ENCODE peak calls at places on chromosome X, in four cellular contexts. One of them, this sample, is unnamed.
A peak's percentile ranks its signal among the peaks of the same experiment; 100 is the strongest.

GRCh38 chrX:143648705-143649104 is 12.8 kb upstream of the SLITRK4 start:
- DNase-seq in AG09319: no peak
- DNase-seq in WTC11: no peak
- DNase-seq in psoas muscle: no peak
- DNase-seq in this sample: no peak

GRCh38 chrX:68196939-68197791 is 236.1 kb downstream of the OPHN1 start:
- DNase-seq in psoas muscle: no peak
- DNase-seq in WTC11: peak; percentile 16
- DNase-seq in AG09319: peak; percentile 12
- DNase-seq in this sample: no peak

GRCh38 chrX:70694339-70695122 is 214.0 kb downstream of the TEX11 start:
- DNase-seq in AG09319: no peak
- DNase-seq in WTC11: no peak
- DNase-seq in psoas muscle: no peak
- DNase-seq in this sample: no peak

GRCh38 chrX:141668371-141668770 is 30.2 kb downstream of the SPANXD start:
- DNase-seq in AG09319: no peak
- DNase-seq in psoas muscle: no peak
- DNase-seq in WTC11: no peak
- DNase-seq in this sample: no peak

GRCh38 chrX:85963736-85964135 is 83.6 kb downstream of the CHM start:
- DNase-seq in psoas muscle: no peak
- DNase-seq in AG09319: peak; percentile 23
- DNase-seq in WTC11: no peak
- DNase-seq in this sample: no peak

GRCh38 chrX:136250191-136251041 is 784 bp downstream of the MAP7D3 start:
- DNase-seq in AG09319: no peak
- DNase-seq in WTC11: no peak
- DNase-seq in psoas muscle: no peak
- DNase-seq in this sample: no peak

GRCh38 chrX:54045563-54046228 is 1.4 kb upstream of the PHF8 start:
- DNase-seq in WTC11: no peak
- DNase-seq in AG09319: no peak
- DNase-seq in psoas muscle: no peak
- DNase-seq in this sample: no peak

GRCh38 chrX:118325453-118325852 is 20.5 kb upstream of the WDR44 start:
- DNase-seq in psoas muscle: no peak
- DNase-seq in WTC11: no peak
- DNase-seq in AG09319: no peak
- DNase-seq in this sample: no peak

GRCh38 chrX:151679798-151680427 is 15.3 kb upstream of the PRRG3 start:
- DNase-seq in psoas muscle: no peak
- DNase-seq in AG09319: no peak
- DNase-seq in WTC11: no peak
- DNase-seq in this sample: no peak

GRCh38 chrX:45806410-45807121 is 605.9 kb upstream of the DIPK2B start:
- DNase-seq in AG09319: peak; percentile 75
- DNase-seq in WTC11: no peak
- DNase-seq in psoas muscle: no peak
- DNase-seq in this sample: no peak

GRCh38 chrX:9456250-9457074 is 8.4 kb upstream of the TBL1X start:
- DNase-seq in AG09319: no peak
- DNase-seq in psoas muscle: no peak
- DNase-seq in WTC11: no peak
- DNase-seq in this sample: no peak

GRCh38 chrX:70025464-70025863 is 24.3 kb downstream of the AWAT2 start:
- DNase-seq in WTC11: no peak
- DNase-seq in psoas muscle: no peak
- DNase-seq in AG09319: no peak
- DNase-seq in this sample: no peak

GRCh38 chrX:2188316-2188715 is 312.5 kb downstream of the DHRSX start:
- DNase-seq in psoas muscle: no peak
- DNase-seq in WTC11: no peak
- DNase-seq in AG09319: no peak
- DNase-seq in this sample: no peak

GRCh38 chrX:56120242-56120641 is 111.9 kb upstream of the KLF8 start:
- DNase-seq in psoas muscle: no peak
- DNase-seq in WTC11: no peak
- DNase-seq in AG09319: no peak
- DNase-seq in this sample: no peak

GRCh38 chrX:135973025-135973547 is 702 bp downstream of the MMGT1 start:
- DNase-seq in AG09319: no peak
- DNase-seq in psoas muscle: no peak
- DNase-seq in WTC11: no peak
- DNase-seq in this sample: no peak

GRCh38 chrX:129540725-129541184 is 696 bp downstream of the OCRL start:
- DNase-seq in psoas muscle: peak; percentile 51
- DNase-seq in WTC11: peak; percentile 12
- DNase-seq in AG09319: no peak
- DNase-seq in this sample: no peak

GRCh38 chrX:107712231-107713204 is 63.1 kb downstream of the TSC22D3 start:
- DNase-seq in psoas muscle: peak; percentile 54
- DNase-seq in WTC11: no peak
- DNase-seq in AG09319: no peak
- DNase-seq in this sample: no peak

GRCh38 chrX:79601336-79602131 is 234.4 kb upstream of the ITM2A start:
- DNase-seq in psoas muscle: no peak
- DNase-seq in AG09319: no peak
- DNase-seq in WTC11: no peak
- DNase-seq in this sample: no peak

DNA sequence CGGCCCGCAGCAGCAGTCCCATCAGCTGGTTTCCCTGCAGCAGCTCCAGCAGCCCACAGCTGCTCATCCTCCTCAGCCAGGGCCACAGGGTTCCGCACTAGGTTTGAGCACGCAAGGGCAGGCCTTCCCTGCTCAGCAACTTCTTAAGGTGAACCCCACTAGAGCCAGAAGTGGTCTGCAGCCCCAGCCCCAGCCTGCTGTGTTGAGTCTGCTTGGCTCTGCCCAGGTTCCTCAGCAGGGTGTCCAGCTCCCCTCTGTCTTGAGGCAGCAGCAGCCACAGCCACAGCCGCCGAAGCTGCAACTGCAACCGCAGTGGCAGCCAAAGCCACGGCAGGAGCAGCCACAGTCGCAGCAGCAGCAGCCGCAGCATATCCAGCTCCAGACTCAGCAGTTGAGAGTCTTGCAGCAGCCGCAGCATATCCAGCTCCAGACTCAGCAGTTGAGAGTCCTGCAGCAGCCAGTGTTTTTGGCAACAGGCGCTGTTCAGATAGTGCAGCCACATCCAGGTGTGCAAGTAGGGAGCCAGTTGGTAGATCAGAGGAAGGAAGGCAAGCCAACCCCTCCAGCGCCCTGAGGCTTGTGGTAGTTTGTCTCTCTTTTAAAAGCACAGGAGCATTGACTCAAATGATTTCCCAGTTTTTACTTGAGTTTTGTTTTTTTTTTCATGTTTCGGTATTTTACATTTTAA is 4.6 kb downstream of the SUPT20HL1 start:
- DNase-seq in WTC11: no peak
- DNase-seq in AG09319: no peak
- DNase-seq in psoas muscle: no peak
- DNase-seq in this sample: no peak
- TF ChIP-seq CTCF in WTC11: no peak
- TF ChIP-seq CTCF in AG09319: no peak
- TF ChIP-seq CTCF in psoas muscle: no peak
- TF ChIP-seq CTCF in this sample: no peak

GRCh38 chrX:119692241-119693031 is 532 bp downstream of the SEPTIN6 start:
- DNase-seq in AG09319: no peak
- DNase-seq in WTC11: peak; percentile 41
- DNase-seq in psoas muscle: peak; percentile 57
- DNase-seq in this sample: no peak

GRCh38 chrX:119694601-119695534 is 1.9 kb upstream of the SEPTIN6 start:
- DNase-seq in AG09319: no peak
- DNase-seq in psoas muscle: no peak
- DNase-seq in WTC11: peak; percentile 28
- DNase-seq in this sample: no peak

GRCh38 chrX:119690921-119691716 is 1.8 kb downstream of the SEPTIN6 start:
- DNase-seq in AG09319: no peak
- DNase-seq in psoas muscle: no peak
- DNase-seq in WTC11: no peak
- DNase-seq in this sample: no peak

GRCh38 chrX:119693996-119694451 is 1.1 kb upstream of the SEPTIN6 start:
- DNase-seq in AG09319: no peak
- DNase-seq in WTC11: peak; percentile 24
- DNase-seq in psoas muscle: no peak
- DNase-seq in this sample: no peak

GRCh38 chrX:119693032-119693995 is at the start of gene SEPTIN6:
- DNase-seq in AG09319: no peak
- DNase-seq in WTC11: peak; percentile 86
- DNase-seq in psoas muscle: peak; percentile 81
- DNase-seq in this sample: no peak
- TF ChIP-seq CTCF in AG09319: no peak
- TF ChIP-seq CTCF in WTC11: no peak
- TF ChIP-seq CTCF in psoas muscle: no peak
- TF ChIP-seq CTCF in this sample: no peak

DNA sequence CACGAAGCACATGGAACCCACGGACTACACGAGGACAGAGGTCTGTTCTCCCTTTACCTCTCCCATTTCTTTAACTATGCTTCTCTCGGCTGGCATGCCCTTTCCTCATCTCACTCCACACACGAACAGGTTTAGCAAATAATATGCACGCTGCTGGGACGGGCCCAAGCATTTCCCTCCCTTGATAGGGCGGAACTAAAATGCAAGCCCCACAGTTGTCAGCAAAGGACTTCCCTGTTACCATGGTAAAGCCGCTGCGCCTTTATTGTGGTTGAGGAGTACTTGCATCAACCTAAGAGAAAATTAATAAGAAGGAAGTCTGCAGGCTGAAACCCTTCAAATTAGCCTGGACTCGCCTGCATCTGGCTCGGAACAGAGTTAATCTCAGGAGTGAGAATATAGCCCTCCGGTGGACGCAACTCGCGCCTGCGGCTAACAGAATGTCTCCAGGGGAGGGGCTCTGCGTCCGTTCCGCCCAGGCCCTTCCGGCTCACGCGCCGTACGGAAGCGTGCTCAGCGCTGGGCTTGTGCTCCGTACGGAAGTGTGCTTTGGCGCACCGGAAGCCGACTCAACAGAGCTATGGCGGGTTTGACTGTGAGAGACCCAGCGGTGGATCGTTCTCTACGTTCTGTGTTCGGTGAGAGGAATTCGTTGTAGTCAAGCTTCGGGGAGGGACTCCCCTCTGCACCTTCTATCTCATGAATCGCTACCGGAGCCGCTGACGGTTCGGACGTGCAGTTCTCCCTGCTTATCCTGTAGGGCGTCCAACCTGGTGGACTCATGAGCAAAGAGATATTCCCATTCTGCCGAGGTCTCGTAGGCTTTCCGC is at the start of gene CSTF2:
- DNase-seq in psoas muscle: peak; percentile 89
- DNase-seq in AG09319: peak; percentile 39
- DNase-seq in WTC11: peak; percentile 73
- DNase-seq in this sample: no peak
- TF ChIP-seq CTCF in psoas muscle: peak; percentile 14
- TF ChIP-seq CTCF in AG09319: no peak
- TF ChIP-seq CTCF in WTC11: no peak
- TF ChIP-seq CTCF in this sample: no peak

GRCh38 chrX:73401591-73402266 is 45.1 kb upstream of the CDX4 start:
- DNase-seq in psoas muscle: no peak
- DNase-seq in WTC11: peak; percentile 25
- DNase-seq in AG09319: no peak
- DNase-seq in this sample: no peak

GRCh38 chrX:73398185-73398914 is 48.5 kb upstream of the CDX4 start:
- DNase-seq in AG09319: no peak
- DNase-seq in WTC11: no peak
- DNase-seq in psoas muscle: no peak
- DNase-seq in this sample: no peak

DNA sequence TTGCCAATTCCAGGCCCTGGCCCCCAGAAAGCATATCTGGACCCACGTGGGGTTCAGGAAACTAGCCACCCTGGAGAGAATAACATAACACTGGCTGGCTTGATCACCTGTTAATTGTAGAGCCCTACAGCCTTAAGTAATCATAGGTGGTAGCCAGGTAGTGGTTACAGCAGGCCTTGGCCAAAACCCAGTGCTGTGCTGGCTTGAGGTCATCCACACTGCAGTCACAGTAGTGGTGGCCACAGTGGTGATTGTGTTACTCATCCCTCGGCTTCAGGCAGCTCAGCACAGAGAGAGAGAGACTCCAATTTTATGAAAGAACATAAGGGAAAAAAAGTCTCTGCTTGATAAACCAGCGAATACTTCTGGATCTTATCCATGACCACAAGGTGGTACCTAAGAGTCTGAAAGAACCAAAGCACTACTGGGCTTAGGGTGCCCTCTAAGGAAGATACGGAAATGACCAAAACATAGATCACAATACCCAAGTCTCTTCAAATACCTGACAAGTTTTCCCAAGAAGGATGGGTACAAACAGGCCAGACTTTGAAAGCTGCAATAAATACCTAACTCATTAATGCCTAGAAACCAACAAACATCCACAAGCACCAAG is 46.6 kb upstream of the CDX4 start:
- DNase-seq in psoas muscle: no peak
- DNase-seq in WTC11: no peak
- DNase-seq in AG09319: no peak
- DNase-seq in this sample: no peak
- TF ChIP-seq CTCF in psoas muscle: no peak
- TF ChIP-seq CTCF in WTC11: no peak
- TF ChIP-seq CTCF in AG09319: no peak
- TF ChIP-seq CTCF in this sample: no peak

GRCh38 chrX:109393859-109394258 is 88.0 kb downstream of the GUCY2F start:
- DNase-seq in AG09319: no peak
- DNase-seq in WTC11: peak; percentile 11
- DNase-seq in psoas muscle: no peak
- DNase-seq in this sample: no peak
- TF ChIP-seq CTCF in AG09319: no peak
- TF ChIP-seq CTCF in WTC11: no peak
- TF ChIP-seq CTCF in psoas muscle: no peak
- TF ChIP-seq CTCF in this sample: no peak

DNA sequence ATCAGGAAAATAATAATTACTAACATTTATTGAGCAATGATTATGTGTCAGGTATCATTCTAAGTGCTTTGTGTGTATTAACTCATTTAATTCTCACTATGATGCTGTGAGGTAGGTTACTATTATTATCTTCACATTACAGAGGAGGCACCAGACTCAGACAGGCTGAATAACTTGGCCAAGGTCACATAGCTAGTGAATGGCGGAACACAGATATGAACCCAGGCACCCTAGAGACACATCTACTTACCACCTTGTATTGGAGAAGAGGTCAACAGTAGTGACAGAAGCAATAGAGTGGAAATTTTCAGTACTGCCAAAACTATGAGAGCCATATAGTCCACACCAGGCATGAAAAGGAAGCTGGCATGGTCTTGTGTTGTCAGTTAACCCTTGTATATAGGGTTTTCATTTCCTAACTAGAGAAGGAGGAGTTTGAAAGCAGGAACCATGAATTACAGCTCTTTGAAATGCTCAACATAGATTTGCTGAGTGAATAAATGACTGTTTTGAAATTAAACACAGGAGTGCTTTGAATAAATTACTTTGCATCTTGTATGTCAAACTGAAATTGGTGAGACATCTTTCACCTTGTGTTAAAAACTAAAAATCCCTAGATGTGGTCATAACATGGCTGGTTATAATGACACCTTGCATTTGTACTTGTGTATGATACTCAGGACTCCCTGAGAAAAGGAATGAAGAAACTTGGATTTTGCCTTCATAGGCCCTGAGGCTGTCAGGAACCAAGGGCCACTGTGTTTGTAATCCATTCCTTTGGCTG is 71.8 kb downstream of the RTL9 start:
- DNase-seq in psoas muscle: no peak
- DNase-seq in AG09319: no peak
- DNase-seq in WTC11: no peak
- DNase-seq in this sample: no peak
- TF ChIP-seq CTCF in psoas muscle: no peak
- TF ChIP-seq CTCF in AG09319: no peak
- TF ChIP-seq CTCF in WTC11: no peak
- TF ChIP-seq CTCF in this sample: no peak

This sample was measured in omental fat pad.